ENCODE peak calls at places on chromosomes 3 and 15, in four cellular contexts. One of them, this sample, is unnamed.

GRCh38 chr3:50815844-50816243 is 141.1 kb downstream of the DOCK3 start:
- DNase-seq in AG04450: no peak
- DNase-seq in neural crest cell: no peak
- DNase-seq in T-helper 2 cell: no peak
- DNase-seq in this sample: no peak

GRCh38 chr3:184315871-184316661 is 1.7 kb downstream of the EIF4G1 start:
- DNase-seq in neural crest cell: no peak
- DNase-seq in T-helper 2 cell: no peak
- DNase-seq in AG04450: no peak
- DNase-seq in this sample: no peak

GRCh38 chr3:70606018-70606417 is 293.6 kb upstream of the MDFIC2 start:
- DNase-seq in T-helper 2 cell: no peak
- DNase-seq in neural crest cell: no peak
- DNase-seq in AG04450: no peak
- DNase-seq in this sample: no peak

GRCh38 chr3:120634539-120634938 is 38.4 kb downstream of the NDUFB4 start:
- DNase-seq in T-helper 2 cell: no peak
- DNase-seq in neural crest cell: no peak
- DNase-seq in AG04450: no peak
- DNase-seq in this sample: no peak

GRCh38 chr3:151766454-151766853 is 32.7 kb downstream of the AADACL2 start:
- DNase-seq in AG04450: no peak
- DNase-seq in neural crest cell: no peak
- DNase-seq in T-helper 2 cell: no peak
- DNase-seq in this sample: no peak

GRCh38 chr3:133301194-133301593 is 98.7 kb upstream of the BFSP2 start:
- DNase-seq in neural crest cell: no peak
- DNase-seq in T-helper 2 cell: no peak
- DNase-seq in AG04450: peak; percentile 69
- DNase-seq in this sample: no peak

GRCh38 chr15:101152914-101153313 is 98.9 kb downstream of the CHSY1 start:
- DNase-seq in AG04450: no peak
- DNase-seq in T-helper 2 cell: no peak
- DNase-seq in neural crest cell: peak; percentile 14
- DNase-seq in this sample: no peak

GRCh38 chr3:195079636-195080035 is 191.3 kb downstream of the XXYLT1 start:
- DNase-seq in AG04450: no peak
- DNase-seq in T-helper 2 cell: no peak
- DNase-seq in neural crest cell: no peak
- DNase-seq in this sample: no peak

GRCh38 chr15:55389276-55389631 is 18.9 kb downstream of the CCPG1 start:
- DNase-seq in neural crest cell: no peak
- DNase-seq in T-helper 2 cell: no peak
- DNase-seq in AG04450: no peak
- DNase-seq in this sample: no peak

GRCh38 chr3:193869221-193870201 is 266.4 kb upstream of the HES1 start:
- DNase-seq in neural crest cell: peak; percentile 68
- DNase-seq in AG04450: peak; percentile 59
- DNase-seq in T-helper 2 cell: no peak
- DNase-seq in this sample: no peak

GRCh38 chr15:46450810-46451182 is 816.0 kb downstream of the SQOR start:
- DNase-seq in AG04450: no peak
- DNase-seq in neural crest cell: no peak
- DNase-seq in T-helper 2 cell: no peak
- DNase-seq in this sample: no peak

GRCh38 chr15:23069496-23070166 is 30.3 kb upstream of the TUBGCP5 start:
- DNase-seq in neural crest cell: no peak
- DNase-seq in T-helper 2 cell: no peak
- DNase-seq in AG04450: no peak
- DNase-seq in this sample: no peak

GRCh38 chr15:87369269-87369668 is 887.3 kb downstream of the NTRK3 start:
- DNase-seq in AG04450: peak; percentile 82
- DNase-seq in neural crest cell: no peak
- DNase-seq in T-helper 2 cell: no peak
- DNase-seq in this sample: no peak

GRCh38 chr3:10703875-10704274 is 112.2 kb upstream of the SLC6A11 start:
- DNase-seq in T-helper 2 cell: no peak
- DNase-seq in neural crest cell: no peak
- DNase-seq in AG04450: no peak
- DNase-seq in this sample: no peak

GRCh38 chr3:44805960-44806359 is 44.4 kb downstream of the KIF15 start:
- DNase-seq in neural crest cell: no peak
- DNase-seq in AG04450: no peak
- DNase-seq in T-helper 2 cell: no peak
- DNase-seq in this sample: no peak

GRCh38 chr15:57647071-57647790 is 55.5 kb downstream of the MYZAP start:
- DNase-seq in AG04450: no peak
- DNase-seq in neural crest cell: no peak
- DNase-seq in T-helper 2 cell: no peak
- DNase-seq in this sample: no peak

GRCh38 chr15:69666921-69667811 is 214.5 kb downstream of the RPLP1 start:
- DNase-seq in neural crest cell: no peak
- DNase-seq in AG04450: no peak
- DNase-seq in T-helper 2 cell: no peak
- DNase-seq in this sample: no peak

GRCh38 chr15:50166216-50166615 is 15.8 kb upstream of the SLC27A2 start:
- DNase-seq in T-helper 2 cell: no peak
- DNase-seq in AG04450: peak; percentile 20
- DNase-seq in neural crest cell: no peak
- DNase-seq in this sample: no peak

GRCh38 chr15:27768731-27769510 is 330.2 kb downstream of the OCA2 start:
- DNase-seq in T-helper 2 cell: no peak
- DNase-seq in AG04450: no peak
- DNase-seq in neural crest cell: no peak
- DNase-seq in this sample: no peak

GRCh38 chr3:170180107-170180951 is 1.2 kb downstream of the PHC3 start:
- DNase-seq in AG04450: no peak
- DNase-seq in T-helper 2 cell: no peak
- DNase-seq in neural crest cell: no peak
- DNase-seq in this sample: no peak

GRCh38 chr3:31224936-31225335 is 307.8 kb upstream of the STT3B start:
- DNase-seq in neural crest cell: no peak
- DNase-seq in T-helper 2 cell: no peak
- DNase-seq in AG04450: no peak
- DNase-seq in this sample: no peak

This sample was measured in CD8-positive, alpha-beta T cell.